ENCODE peak calls at places on chromosomes 1 and 21, in four cellular contexts. H is astrocyte of the spinal cord, Z is spleen, N is NCI-H187. S is an unnamed sample.

GRCh38 chr1:10755977-10756521 is 40.4 kb downstream of the CASZ1 start:
- DNase-seq in H (no peak), Z (peak; percentile 90), N (peak; percentile 64), S (no peak)

GRCh38 chr1:47757226-47757975 is 239.8 kb downstream of the TRABD2B start:
- DNase-seq in H (no peak), Z (peak; percentile 49), N (no peak), S (no peak)

GRCh38 chr21:33661146-33661545 is 18.8 kb downstream of the ITSN1 start:
- DNase-seq in H (no peak), Z (no peak), N (no peak), S (no peak)

GRCh38 chr1:29633784-29634183 is 397.5 kb downstream of the PTPRU start:
- DNase-seq in H (no peak), Z (no peak), N (no peak), S (no peak)

GRCh38 chr1:156910309-156910782 is 10.1 kb upstream of the LRRC71 start:
- DNase-seq in H (no peak), Z (no peak), N (peak; percentile 39), S (no peak)

GRCh38 chr1:26126321-26127084 is 14.9 kb downstream of the PDIK1L start:
- DNase-seq in H (peak; percentile 33), Z (no peak), N (peak; percentile 84), S (peak; percentile 88)

GRCh38 chr1:38138498-38139233 is 92.1 kb upstream of the POU3F1 start:
- DNase-seq in H (peak; percentile 97), Z (no peak), N (no peak), S (no peak)

GRCh38 chr1:153506831-153507413 is 28.9 kb downstream of the S100A6 start:
- DNase-seq in H (peak; percentile 82), Z (no peak), N (no peak), S (no peak)

GRCh38 chr1:197481101-197481500 is 213.0 kb downstream of the CRB1 start:
- DNase-seq in H (no peak), Z (no peak), N (no peak), S (no peak)

GRCh38 chr1:155466996-155467395 is 95.6 kb downstream of the ASH1L start:
- DNase-seq in H (peak; percentile 84), Z (no peak), N (no peak), S (no peak)